ENCODE peak calls at places on chromosome 16, in nine cellular contexts. G is Calu3; R is heart right ventricle; S is fibroblast of the aortic adventitia; V is effector memory CD4-positive, alpha-beta T cell; H is GF-D8; U is T-helper 2 cell; A is NCI-H1436; P is non-pigmented ciliary epithelial cell. Q is an unnamed sample.

GRCh38 chr16:71746442-71747046 is 22.0 kb upstream of the PHLPP2 start:
- DNase-seq in V (no peak), P (peak), U (no peak), R (no peak), S (peak), A (no peak), H (no peak), G (peak), Q (peak)

GRCh38 chr16:66408181-66409048 is 18.7 kb upstream of the BEAN1 start:
- DNase-seq in G (peak), S (peak), A (no peak), R (peak), P (peak), H (no peak), V (no peak), U (no peak), Q (peak)

GRCh38 chr16:85615014-85615851 is 2.1 kb downstream of the GSE1 start:
- DNase-seq in R (peak), S (peak), G (peak), A (no peak), H (peak), V (no peak), U (no peak), P (no peak), Q (peak)

GRCh38 chr16:30041841-30042240 is 10.8 kb upstream of the TLCD3B start:
- DNase-seq in G (peak), A (no peak), R (no peak), H (no peak), P (no peak), U (no peak), V (no peak), S (peak), Q (peak)

GRCh38 chr16:22813223-22813945 is 578 bp upstream of the HS3ST2 start:
- DNase-seq in P (no peak), G (no peak), R (peak), V (no peak), U (no peak), S (peak), A (no peak), H (no peak), Q (peak)

GRCh38 chr16:58236231-58236690 is 38.4 kb upstream of the CSNK2A2 start:
- DNase-seq in G (peak), A (peak), U (peak), H (no peak), R (peak), P (no peak), S (peak), V (peak), Q (peak)

GRCh38 chr16:84278968-84279367 is 15.7 kb upstream of the WFDC1 start:
- DNase-seq in S (no peak), G (no peak), V (no peak), A (no peak), P (no peak), U (no peak), R (no peak), H (no peak), Q (no peak)

GRCh38 chr16:26019885-26020284 is 328.1 kb downstream of the HS3ST4 start:
- DNase-seq in U (no peak), A (peak), G (no peak), P (no peak), H (no peak), S (no peak), V (no peak), R (no peak), Q (no peak)

GRCh38 chr16:16143038-16143763 is 80.1 kb downstream of the ABCC6 start:
- DNase-seq in S (no peak), U (no peak), R (no peak), A (no peak), P (no peak), G (peak), V (no peak), H (no peak), Q (no peak)

GRCh38 chr16:19559242-19559910 is 3.9 kb downstream of the VPS35L start:
- DNase-seq in U (no peak), R (peak), G (peak), S (peak), A (peak), V (no peak), H (peak), P (peak), Q (peak)

GRCh38 chr16:68389006-68389405 is 59.3 kb downstream of the SMPD3 start:
- DNase-seq in V (no peak), G (no peak), P (no peak), H (no peak), A (no peak), R (no peak), U (no peak), S (no peak), Q (no peak)

GRCh38 chr16:35750157-35750689 is 2290.8 kb downstream of the TP53TG3F start:
- DNase-seq in A (no peak), G (no peak), P (no peak), V (no peak), H (no peak), S (no peak), R (no peak), U (no peak), Q (no peak)

GRCh38 chr16:30664616-30665109 is 6.4 kb downstream of the FBRS start:
- DNase-seq in A (no peak), R (no peak), V (no peak), H (no peak), P (no peak), U (no peak), S (no peak), G (no peak), Q (no peak)

GRCh38 chr16:57711993-57712392 is 17.4 kb downstream of the DRC7 start:
- DNase-seq in P (no peak), A (no peak), S (no peak), U (no peak), H (no peak), G (no peak), V (no peak), R (no peak), Q (no peak)

GRCh38 chr16:86521236-86522197 is 11.2 kb downstream of the FOXF1 start:
- DNase-seq in U (no peak), A (no peak), R (no peak), H (peak), G (no peak), S (no peak), P (no peak), V (no peak), Q (no peak)

Q was measured in amniotic epithelial cell.